ENCODE peak calls at places on chromosome 10, in seven cellular contexts. One of them, this sample, is unnamed. For H3K27me3, the result is how much of the 10 kb centered on the place peaks cover.

GRCh38 chr10:14296081-14296709 is 34.5 kb downstream of the FRMD4A start:
- DNase-seq in right lobe of liver: peak
- DNase-seq in left ventricle myocardium inferior: no peak
- DNase-seq in ovary: no peak
- DNase-seq in hepatocyte: peak
- DNase-seq in CD4-positive, alpha-beta T cell: no peak
- DNase-seq in transverse colon: no peak
- DNase-seq in this sample: no peak

GRCh38 chr10:32318476-32318896 is 28.5 kb downstream of the EPC1 start:
- DNase-seq in right lobe of liver: no peak
- DNase-seq in left ventricle myocardium inferior: no peak
- DNase-seq in ovary: no peak
- DNase-seq in hepatocyte: no peak
- DNase-seq in CD4-positive, alpha-beta T cell: no peak
- DNase-seq in transverse colon: no peak
- DNase-seq in this sample: no peak

GRCh38 chr10:30995081-30995480 is 36.6 kb downstream of the ZNF438 start:
- DNase-seq in right lobe of liver: no peak
- DNase-seq in left ventricle myocardium inferior: no peak
- DNase-seq in ovary: no peak
- DNase-seq in hepatocyte: no peak
- DNase-seq in CD4-positive, alpha-beta T cell: no peak
- DNase-seq in transverse colon: no peak
- DNase-seq in this sample: no peak

GRCh38 chr10:31399631-31400030 is 80.6 kb downstream of the ZEB1 start:
- DNase-seq in right lobe of liver: no peak
- DNase-seq in left ventricle myocardium inferior: peak
- DNase-seq in ovary: no peak
- DNase-seq in hepatocyte: no peak
- DNase-seq in CD4-positive, alpha-beta T cell: no peak
- DNase-seq in transverse colon: no peak
- DNase-seq in this sample: no peak

GRCh38 chr10:21496285-21497176 is 29.0 kb downstream of the SKIDA1 start:
- DNase-seq in right lobe of liver: peak
- DNase-seq in left ventricle myocardium inferior: peak
- DNase-seq in ovary: peak
- DNase-seq in hepatocyte: peak
- DNase-seq in CD4-positive, alpha-beta T cell: peak
- DNase-seq in transverse colon: peak
- DNase-seq in this sample: peak

GRCh38 chr10:53977262-53977661 is 823.8 kb downstream of the PCDH15 start:
- DNase-seq in right lobe of liver: no peak
- DNase-seq in left ventricle myocardium inferior: no peak
- DNase-seq in ovary: no peak
- DNase-seq in hepatocyte: no peak
- DNase-seq in CD4-positive, alpha-beta T cell: no peak
- DNase-seq in transverse colon: no peak
- DNase-seq in this sample: no peak

GRCh38 chr10:27104919-27105318 is 4.6 kb upstream of the ANKRD26 start:
- DNase-seq in right lobe of liver: no peak
- DNase-seq in left ventricle myocardium inferior: no peak
- DNase-seq in ovary: no peak
- DNase-seq in hepatocyte: no peak
- DNase-seq in CD4-positive, alpha-beta T cell: no peak
- DNase-seq in transverse colon: no peak
- DNase-seq in this sample: no peak

GRCh38 chr10:109852004-109852717 is 71.2 kb downstream of the XPNPEP1 start:
- DNase-seq in right lobe of liver: peak
- DNase-seq in left ventricle myocardium inferior: peak
- DNase-seq in ovary: peak
- DNase-seq in hepatocyte: peak
- DNase-seq in CD4-positive, alpha-beta T cell: peak
- DNase-seq in transverse colon: peak
- DNase-seq in this sample: peak

GRCh38 chr10:16594106-16594505 is 72.4 kb upstream of the C1QL3 start:
- DNase-seq in right lobe of liver: no peak
- DNase-seq in left ventricle myocardium inferior: no peak
- DNase-seq in ovary: no peak
- DNase-seq in hepatocyte: no peak
- DNase-seq in CD4-positive, alpha-beta T cell: no peak
- DNase-seq in transverse colon: no peak
- DNase-seq in this sample: no peak

GRCh38 chr10:128324058-128324457 is 197.8 kb upstream of the MKI67 start:
- DNase-seq in right lobe of liver: peak
- DNase-seq in left ventricle myocardium inferior: peak
- DNase-seq in ovary: no peak
- DNase-seq in hepatocyte: peak
- DNase-seq in CD4-positive, alpha-beta T cell: no peak
- DNase-seq in transverse colon: peak
- DNase-seq in this sample: no peak

GRCh38 chr10:125217986-125218675 is 57.8 kb upstream of the CTBP2 start:
- DNase-seq in right lobe of liver: no peak
- DNase-seq in left ventricle myocardium inferior: no peak
- DNase-seq in ovary: no peak
- DNase-seq in hepatocyte: no peak
- DNase-seq in CD4-positive, alpha-beta T cell: no peak
- DNase-seq in transverse colon: no peak
- DNase-seq in this sample: no peak

GRCh38 chr10:124943301-124944092 is 1.6 kb downstream of the ZRANB1 start:
- DNase-seq in right lobe of liver: no peak
- DNase-seq in left ventricle myocardium inferior: no peak
- DNase-seq in ovary: no peak
- DNase-seq in hepatocyte: no peak
- DNase-seq in CD4-positive, alpha-beta T cell: no peak
- DNase-seq in transverse colon: no peak
- DNase-seq in this sample: no peak

GRCh38 chr10:33612551-33612950 is 278.1 kb upstream of the NRP1 start:
- DNase-seq in right lobe of liver: no peak
- DNase-seq in left ventricle myocardium inferior: no peak
- DNase-seq in ovary: no peak
- DNase-seq in hepatocyte: peak
- DNase-seq in CD4-positive, alpha-beta T cell: no peak
- DNase-seq in transverse colon: no peak
- DNase-seq in this sample: no peak

DNA sequence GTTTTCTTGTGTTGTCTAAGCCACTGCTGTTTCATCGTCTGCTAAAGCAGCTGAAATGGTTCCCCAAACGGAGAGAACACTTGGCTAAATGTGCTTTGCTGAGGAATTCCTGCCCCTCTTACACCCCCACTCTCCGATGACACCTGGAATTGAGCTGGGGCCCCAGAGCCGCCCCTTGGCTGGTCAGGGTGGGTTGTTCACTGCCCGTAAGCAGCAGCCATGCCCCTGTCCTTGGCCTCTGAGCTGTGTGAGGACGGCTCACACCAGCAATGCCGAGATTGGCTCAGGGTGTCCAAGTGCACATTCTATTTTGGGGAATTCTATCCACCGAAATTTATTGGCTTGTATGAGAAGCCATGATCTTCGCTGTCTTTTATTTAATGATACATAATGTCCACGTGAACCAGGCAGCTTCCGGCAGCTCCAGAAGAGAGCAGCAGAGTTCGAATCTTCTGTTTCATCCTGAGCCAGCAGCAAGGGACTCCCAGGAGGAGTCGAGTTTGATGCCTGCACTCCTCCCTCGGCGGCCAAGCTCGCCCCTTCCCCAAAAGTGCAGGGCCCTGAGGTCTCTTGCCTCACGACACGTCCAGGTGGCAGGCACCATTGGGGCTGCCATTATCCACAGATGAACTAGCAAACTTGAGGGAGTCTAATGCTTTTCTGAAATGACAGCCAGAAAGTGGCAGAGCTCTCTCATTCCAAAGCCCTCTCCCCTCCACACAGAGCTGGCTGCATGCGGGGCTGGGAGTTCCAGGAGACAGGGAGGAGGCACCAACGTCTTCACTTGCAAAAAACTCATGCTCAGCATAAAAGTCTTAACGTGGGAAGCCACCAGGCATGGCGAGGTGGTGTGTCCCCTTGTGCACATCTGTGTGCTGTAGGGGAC is 114.0 kb downstream of the WDR37 start:
- DNase-seq in right lobe of liver: no peak
- DNase-seq in left ventricle myocardium inferior: no peak
- DNase-seq in ovary: peak
- DNase-seq in hepatocyte: no peak
- DNase-seq in CD4-positive, alpha-beta T cell: no peak
- DNase-seq in transverse colon: no peak
- DNase-seq in this sample: peak
- H3K27me3 ChIP-seq in right lobe of liver: under half
- H3K27me3 ChIP-seq in left ventricle myocardium inferior: half or more
- H3K27me3 ChIP-seq in ovary: under half
- H3K27me3 ChIP-seq in hepatocyte: under half
- H3K27me3 ChIP-seq in CD4-positive, alpha-beta T cell: under half
- H3K27me3 ChIP-seq in transverse colon: under half
- H3K27me3 ChIP-seq in this sample: under half

GRCh38 chr10:23200997-23201652 is 9.0 kb downstream of the PTF1A start:
- DNase-seq in right lobe of liver: no peak
- DNase-seq in left ventricle myocardium inferior: no peak
- DNase-seq in ovary: no peak
- DNase-seq in hepatocyte: no peak
- DNase-seq in CD4-positive, alpha-beta T cell: no peak
- DNase-seq in transverse colon: no peak
- DNase-seq in this sample: no peak
- H3K27me3 ChIP-seq in right lobe of liver: under half
- H3K27me3 ChIP-seq in left ventricle myocardium inferior: half or more
- H3K27me3 ChIP-seq in ovary: under half
- H3K27me3 ChIP-seq in hepatocyte: half or more
- H3K27me3 ChIP-seq in CD4-positive, alpha-beta T cell: half or more
- H3K27me3 ChIP-seq in transverse colon: half or more
- H3K27me3 ChIP-seq in this sample: half or more

DNA sequence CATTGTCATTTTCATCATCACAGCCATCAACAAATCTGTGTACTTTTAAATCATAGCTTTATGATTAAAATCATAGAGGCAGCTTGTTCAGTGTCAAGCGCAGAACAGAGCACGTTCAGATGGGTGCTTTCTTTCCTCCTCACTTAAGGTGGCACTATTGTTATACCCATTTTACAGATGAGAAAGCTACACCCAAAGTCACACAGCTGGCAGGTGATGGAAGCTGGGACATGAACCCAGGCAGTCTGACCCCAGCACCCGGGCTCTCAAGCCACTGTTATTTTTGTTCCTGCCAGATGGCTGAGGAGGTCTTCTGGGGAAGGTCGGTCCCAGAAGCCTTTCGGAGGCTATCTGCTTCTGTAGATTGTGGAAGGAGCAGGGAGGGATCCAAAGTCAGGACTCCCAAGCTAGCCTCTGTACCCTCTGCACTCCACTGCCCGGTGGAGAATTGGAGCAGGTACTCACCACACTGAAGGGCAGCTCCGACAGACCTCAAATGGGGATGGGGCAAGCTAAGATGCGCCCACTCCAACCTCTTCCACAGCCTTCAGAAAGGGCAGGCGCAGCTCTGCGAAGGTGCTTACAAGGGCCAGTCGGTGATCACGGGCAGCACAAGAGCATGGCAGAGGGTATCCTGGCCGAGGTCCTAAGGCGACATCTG is 610 bp downstream of the AVPI1 start:
- DNase-seq in right lobe of liver: no peak
- DNase-seq in left ventricle myocardium inferior: no peak
- DNase-seq in ovary: no peak
- DNase-seq in hepatocyte: no peak
- DNase-seq in CD4-positive, alpha-beta T cell: no peak
- DNase-seq in transverse colon: no peak
- DNase-seq in this sample: no peak
- H3K27me3 ChIP-seq in right lobe of liver: under half
- H3K27me3 ChIP-seq in left ventricle myocardium inferior: under half
- H3K27me3 ChIP-seq in ovary: under half
- H3K27me3 ChIP-seq in hepatocyte: under half
- H3K27me3 ChIP-seq in CD4-positive, alpha-beta T cell: under half
- H3K27me3 ChIP-seq in transverse colon: under half
- H3K27me3 ChIP-seq in this sample: under half

GRCh38 chr10:71543608-71544158 is 147.0 kb downstream of the CDH23 start:
- DNase-seq in right lobe of liver: no peak
- DNase-seq in left ventricle myocardium inferior: no peak
- DNase-seq in ovary: no peak
- DNase-seq in hepatocyte: no peak
- DNase-seq in CD4-positive, alpha-beta T cell: no peak
- DNase-seq in transverse colon: no peak
- DNase-seq in this sample: no peak
- H3K27me3 ChIP-seq in right lobe of liver: under half
- H3K27me3 ChIP-seq in left ventricle myocardium inferior: under half
- H3K27me3 ChIP-seq in ovary: under half
- H3K27me3 ChIP-seq in hepatocyte: under half
- H3K27me3 ChIP-seq in CD4-positive, alpha-beta T cell: under half
- H3K27me3 ChIP-seq in transverse colon: under half
- H3K27me3 ChIP-seq in this sample: under half

GRCh38 chr10:44060719-44061118 is 324.2 kb downstream of the CXCL12 start:
- DNase-seq in right lobe of liver: no peak
- DNase-seq in left ventricle myocardium inferior: no peak
- DNase-seq in ovary: no peak
- DNase-seq in hepatocyte: no peak
- DNase-seq in CD4-positive, alpha-beta T cell: no peak
- DNase-seq in transverse colon: no peak
- DNase-seq in this sample: no peak

GRCh38 chr10:44058259-44058658 is 326.6 kb downstream of the CXCL12 start:
- DNase-seq in right lobe of liver: no peak
- DNase-seq in left ventricle myocardium inferior: no peak
- DNase-seq in ovary: no peak
- DNase-seq in hepatocyte: no peak
- DNase-seq in CD4-positive, alpha-beta T cell: no peak
- DNase-seq in transverse colon: no peak
- DNase-seq in this sample: no peak

GRCh38 chr10:44056206-44056605 is 328.7 kb downstream of the CXCL12 start:
- DNase-seq in right lobe of liver: no peak
- DNase-seq in left ventricle myocardium inferior: peak
- DNase-seq in ovary: no peak
- DNase-seq in hepatocyte: no peak
- DNase-seq in CD4-positive, alpha-beta T cell: no peak
- DNase-seq in transverse colon: no peak
- DNase-seq in this sample: no peak

GRCh38 chr10:44054046-44054445 is 330.9 kb downstream of the CXCL12 start:
- DNase-seq in right lobe of liver: no peak
- DNase-seq in left ventricle myocardium inferior: no peak
- DNase-seq in ovary: no peak
- DNase-seq in hepatocyte: no peak
- DNase-seq in CD4-positive, alpha-beta T cell: no peak
- DNase-seq in transverse colon: no peak
- DNase-seq in this sample: no peak

GRCh38 chr10:44056947-44057811 is 327.7 kb downstream of the CXCL12 start:
- DNase-seq in right lobe of liver: no peak
- DNase-seq in left ventricle myocardium inferior: no peak
- DNase-seq in ovary: no peak
- DNase-seq in hepatocyte: no peak
- DNase-seq in CD4-positive, alpha-beta T cell: no peak
- DNase-seq in transverse colon: no peak
- DNase-seq in this sample: no peak
- H3K27me3 ChIP-seq in right lobe of liver: under half
- H3K27me3 ChIP-seq in left ventricle myocardium inferior: under half
- H3K27me3 ChIP-seq in ovary: under half
- H3K27me3 ChIP-seq in hepatocyte: under half
- H3K27me3 ChIP-seq in CD4-positive, alpha-beta T cell: under half
- H3K27me3 ChIP-seq in transverse colon: under half
- H3K27me3 ChIP-seq in this sample: under half

This sample was measured in upper lobe of right lung.